ENCODE peak calls at places on chromosomes 13 and 19, in six cellular contexts. One of them, this sample, is unnamed.

GRCh38 chr19:37987356-37988332 is 80.6 kb downstream of the SIPA1L3 start:
- DNase-seq in EH: peak
- DNase-seq in stimulated activated CD4-positive, alpha-beta T cell treated with anti-CD3 and anti-CD28 coated beads, Interleukin-2, amount 100 ng/mL, for 48 hours: no peak
- DNase-seq in small intestine: peak
- DNase-seq in NCI-H187: no peak
- DNase-seq in immature natural killer cell: no peak
- DNase-seq in this sample: no peak

GRCh38 chr19:44202470-44202869 is 9.9 kb upstream of the ZNF227 start:
- DNase-seq in small intestine: no peak
- DNase-seq in NCI-H187: no peak
- DNase-seq in stimulated activated CD4-positive, alpha-beta T cell treated with anti-CD3 and anti-CD28 coated beads, Interleukin-2, amount 100 ng/mL, for 48 hours: no peak
- DNase-seq in immature natural killer cell: no peak
- DNase-seq in EH: peak
- DNase-seq in this sample: no peak

GRCh38 chr19:45826934-45827333 is 11.8 kb upstream of the RSPH6A start:
- DNase-seq in NCI-H187: no peak
- DNase-seq in EH: no peak
- DNase-seq in immature natural killer cell: no peak
- DNase-seq in stimulated activated CD4-positive, alpha-beta T cell treated with anti-CD3 and anti-CD28 coated beads, Interleukin-2, amount 100 ng/mL, for 48 hours: no peak
- DNase-seq in small intestine: no peak
- DNase-seq in this sample: no peak

GRCh38 chr19:33355535-33355934 is 18.0 kb upstream of the CEBPG start:
- DNase-seq in immature natural killer cell: no peak
- DNase-seq in stimulated activated CD4-positive, alpha-beta T cell treated with anti-CD3 and anti-CD28 coated beads, Interleukin-2, amount 100 ng/mL, for 48 hours: no peak
- DNase-seq in NCI-H187: no peak
- DNase-seq in small intestine: no peak
- DNase-seq in EH: no peak
- DNase-seq in this sample: no peak

GRCh38 chr13:27194895-27195764 is 23.5 kb upstream of the USP12 start:
- DNase-seq in EH: peak
- DNase-seq in small intestine: peak
- DNase-seq in stimulated activated CD4-positive, alpha-beta T cell treated with anti-CD3 and anti-CD28 coated beads, Interleukin-2, amount 100 ng/mL, for 48 hours: no peak
- DNase-seq in immature natural killer cell: no peak
- DNase-seq in NCI-H187: no peak
- DNase-seq in this sample: no peak

GRCh38 chr19:2394054-2394668 is 33.2 kb downstream of the TIMM13 start:
- DNase-seq in stimulated activated CD4-positive, alpha-beta T cell treated with anti-CD3 and anti-CD28 coated beads, Interleukin-2, amount 100 ng/mL, for 48 hours: no peak
- DNase-seq in small intestine: peak
- DNase-seq in NCI-H187: no peak
- DNase-seq in immature natural killer cell: no peak
- DNase-seq in EH: peak
- DNase-seq in this sample: no peak

GRCh38 chr13:66415444-66415843 is 814.7 kb downstream of the PCDH9 start:
- DNase-seq in immature natural killer cell: no peak
- DNase-seq in stimulated activated CD4-positive, alpha-beta T cell treated with anti-CD3 and anti-CD28 coated beads, Interleukin-2, amount 100 ng/mL, for 48 hours: no peak
- DNase-seq in small intestine: no peak
- DNase-seq in EH: no peak
- DNase-seq in NCI-H187: no peak
- DNase-seq in this sample: no peak

GRCh38 chr19:18672606-18673337 is 10.7 kb upstream of the CRTC1 start:
- DNase-seq in stimulated activated CD4-positive, alpha-beta T cell treated with anti-CD3 and anti-CD28 coated beads, Interleukin-2, amount 100 ng/mL, for 48 hours: no peak
- DNase-seq in small intestine: peak
- DNase-seq in EH: peak
- DNase-seq in NCI-H187: no peak
- DNase-seq in immature natural killer cell: no peak
- DNase-seq in this sample: no peak